ENCODE peak calls at places on chromosome 21, in six cellular contexts. M is GM23338, G is testis, S is hepatocyte, V is MM.1S, X is GM23248. H is an unnamed sample. For H3K27me3 and H3K4me1, the result is how much of the 10 kb centered on the place peaks cover.

GRCh38 chr21:34999397-34999941 is 49.6 kb downstream of the RUNX1 start:
- DNase-seq in V (no peak), M (no peak), G (no peak), X (no peak), S (no peak), H (no peak)

GRCh38 chr21:42807938-42808613 is 71.3 kb downstream of the WDR4 start:
- DNase-seq in G (no peak), S (no peak), M (no peak), V (no peak), X (no peak), H (no peak)

GRCh38 chr21:17560377-17560776 is 47.5 kb downstream of the CXADR start:
- DNase-seq in S (no peak), G (no peak), X (no peak), V (no peak), M (no peak), H (no peak)

GRCh38 chr21:41729701-41730368 is 37.0 kb downstream of the RIPK4 start:
- DNase-seq in V (no peak), X (no peak), M (no peak), S (no peak), G (no peak), H (no peak)

GRCh38 chr21:15003463-15004135 is 61.2 kb downstream of the NRIP1 start:
- DNase-seq in M (peak), X (no peak), S (no peak), G (peak), V (no peak), H (no peak)

GRCh38 chr21:41446571-41446970 is 20.5 kb downstream of the MX1 start:
- DNase-seq in G (no peak), M (no peak), X (no peak), V (no peak), S (no peak), H (no peak)

GRCh38 chr21:27571706-27572105 is 604.8 kb upstream of the ADAMTS5 start:
- DNase-seq in X (peak), V (no peak), G (no peak), S (no peak), M (no peak), H (peak)

GRCh38 chr21:40837456-40837855 is 9.5 kb downstream of the DSCAM start:
- DNase-seq in S (no peak), G (no peak), V (no peak), X (no peak), M (no peak), H (peak)

GRCh38 chr21:22363504-22363903 is 1365.3 kb downstream of the NCAM2 start:
- DNase-seq in M (no peak), X (no peak), S (no peak), V (no peak), G (no peak), H (no peak)

GRCh38 chr21:29656504-29657227 is 283.1 kb downstream of the GRIK1 start:
- DNase-seq in G (no peak), M (no peak), V (no peak), X (peak), S (no peak), H (peak)

GRCh38 chr21:39900491-39900890 is 33.3 kb downstream of the PCP4 start:
- DNase-seq in G (no peak), S (no peak), X (no peak), M (peak), V (no peak), H (no peak)

GRCh38 chr21:43192501-43193081 is 23.8 kb downstream of the CRYAA start:
- DNase-seq in M (no peak), X (no peak), G (peak), V (no peak), S (no peak), H (no peak)

GRCh38 chr21:15289896-15290841 is 225.4 kb upstream of the NRIP1 start:
- DNase-seq in X (peak), V (peak), S (peak), G (peak), M (peak), H (no peak)

GRCh38 chr21:43311303-43311817 is 115.6 kb downstream of the SIK1 start:
- DNase-seq in X (no peak), G (no peak), M (no peak), S (peak), V (peak), H (peak)

GRCh38 chr21:26977741-26978140 is 10.9 kb upstream of the ADAMTS5 start:
- DNase-seq in V (no peak), S (no peak), X (peak), G (no peak), M (no peak), H (no peak)

GRCh38 chr21:34554227-34554626 is 42.2 kb upstream of the KCNE1 start:
- DNase-seq in X (no peak), M (no peak), V (peak), S (no peak), G (no peak), H (no peak)

GRCh38 chr21:28410264-28410663 is 582.4 kb downstream of the LTN1 start:
- DNase-seq in X (no peak), S (no peak), V (no peak), M (no peak), G (no peak), H (no peak)

GRCh38 chr21:31418355-31419001 is 74.4 kb upstream of the TIAM1 start:
- DNase-seq in M (no peak), V (no peak), S (peak), G (no peak), X (no peak), H (no peak)

GRCh38 chr21:21373969-21374368 is 375.8 kb downstream of the NCAM2 start:
- DNase-seq in X (peak), S (no peak), V (no peak), G (no peak), M (no peak), H (no peak)

GRCh38 chr21:38661296-38662223 is 144.2 kb upstream of the ETS2 start:
- DNase-seq in M (peak), G (no peak), S (peak), X (peak), V (no peak), H (no peak)
- H3K27me3 ChIP-seq in M (under half), G (under half), S (half or more), X (half or more), V (under half), H (half or more)

GRCh38 chr21:38821959-38822682 is 16.4 kb downstream of the ETS2 start:
- DNase-seq in X (no peak), V (no peak), S (no peak), G (no peak), M (no peak), H (no peak)
- H3K4me1 ChIP-seq in X (under half), V (under half), S (under half), G (under half), M (under half), H (under half)

DNA sequence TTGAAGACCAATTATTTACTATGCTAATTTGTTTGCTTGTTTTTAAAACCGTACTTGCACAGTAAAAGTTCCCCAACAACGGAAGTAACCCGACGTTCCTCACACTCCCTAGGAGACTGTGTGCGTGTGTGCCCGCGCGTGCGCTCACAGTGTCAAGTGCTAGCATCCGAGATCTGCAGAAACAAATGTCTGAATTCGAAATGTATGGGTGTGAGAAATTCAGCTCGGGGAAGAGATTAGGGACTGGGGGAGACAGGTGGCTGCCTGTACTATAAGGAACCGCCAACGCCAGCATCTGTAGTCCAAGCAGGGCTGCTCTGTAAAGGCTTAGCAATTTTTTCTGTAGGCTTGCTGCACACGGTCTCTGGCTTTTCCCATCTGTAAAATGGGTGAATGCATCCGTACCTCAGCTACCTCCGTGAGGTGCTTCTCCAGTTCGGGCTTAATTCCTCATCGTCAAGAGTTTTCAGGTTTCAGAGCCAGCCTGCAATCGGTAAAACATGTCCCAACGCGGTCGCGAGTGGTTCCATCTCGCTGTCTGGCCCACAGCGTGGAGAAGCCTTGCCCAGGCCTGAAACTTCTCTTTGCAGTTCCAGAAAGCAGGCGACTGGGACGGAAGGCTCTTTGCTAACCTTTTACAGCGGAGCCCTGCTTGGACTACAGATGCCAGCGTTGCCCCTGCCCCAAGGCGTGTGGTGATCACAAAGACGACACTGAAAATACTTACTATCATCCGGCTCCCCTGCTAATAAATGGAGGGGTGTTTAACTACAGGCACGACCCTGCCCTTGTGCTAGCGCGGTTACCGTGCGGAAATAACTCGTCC is 1.2 kb upstream of the OLIG2 start:
- DNase-seq in G (no peak), M (peak), S (no peak), X (no peak), V (no peak), H (no peak)
- H3K27me3 ChIP-seq in G (under half), M (half or more), S (half or more), X (half or more), V (half or more), H (half or more)

GRCh38 chr21:45074818-45075605 is 632 bp downstream of the ADARB1 start:
- DNase-seq in X (peak), V (no peak), S (peak), M (peak), G (peak), H (peak)
- H3K4me1 ChIP-seq in X (under half), V (under half), S (under half), M (under half), G (under half), H (under half)

DNA sequence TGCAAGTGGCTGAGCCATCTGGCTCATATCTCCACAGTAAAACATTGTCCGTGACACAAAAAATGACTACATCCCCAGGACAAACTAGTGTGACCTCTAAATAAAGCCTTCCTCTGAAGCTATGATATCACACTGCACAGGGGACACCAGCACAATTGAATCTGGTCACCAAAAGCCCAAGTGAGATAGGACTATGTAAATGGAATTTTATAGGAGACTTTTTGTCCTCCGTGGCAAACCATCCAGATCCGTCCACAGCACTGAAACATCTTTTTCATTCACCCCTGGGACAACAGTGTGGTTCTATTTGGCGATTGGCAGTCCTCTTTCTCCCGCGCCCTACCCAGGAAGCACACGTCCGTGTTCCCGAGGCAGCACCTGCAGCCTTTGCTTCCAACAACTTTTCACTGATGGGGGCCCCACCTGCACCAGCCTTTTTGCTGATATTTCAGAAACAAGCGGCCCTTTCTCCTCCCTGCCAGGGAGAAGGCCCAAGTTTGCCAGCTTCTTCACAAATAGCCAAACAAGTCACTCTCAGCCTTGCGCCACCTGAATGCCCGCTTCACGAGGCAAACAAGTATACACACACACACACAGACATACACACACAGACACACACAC is 47.4 kb downstream of the OLIG1 start:
- DNase-seq in V (no peak), G (no peak), X (no peak), S (no peak), M (no peak), H (no peak)
- H3K27me3 ChIP-seq in V (under half), G (under half), X (half or more), S (under half), M (under half), H (under half)

DNA sequence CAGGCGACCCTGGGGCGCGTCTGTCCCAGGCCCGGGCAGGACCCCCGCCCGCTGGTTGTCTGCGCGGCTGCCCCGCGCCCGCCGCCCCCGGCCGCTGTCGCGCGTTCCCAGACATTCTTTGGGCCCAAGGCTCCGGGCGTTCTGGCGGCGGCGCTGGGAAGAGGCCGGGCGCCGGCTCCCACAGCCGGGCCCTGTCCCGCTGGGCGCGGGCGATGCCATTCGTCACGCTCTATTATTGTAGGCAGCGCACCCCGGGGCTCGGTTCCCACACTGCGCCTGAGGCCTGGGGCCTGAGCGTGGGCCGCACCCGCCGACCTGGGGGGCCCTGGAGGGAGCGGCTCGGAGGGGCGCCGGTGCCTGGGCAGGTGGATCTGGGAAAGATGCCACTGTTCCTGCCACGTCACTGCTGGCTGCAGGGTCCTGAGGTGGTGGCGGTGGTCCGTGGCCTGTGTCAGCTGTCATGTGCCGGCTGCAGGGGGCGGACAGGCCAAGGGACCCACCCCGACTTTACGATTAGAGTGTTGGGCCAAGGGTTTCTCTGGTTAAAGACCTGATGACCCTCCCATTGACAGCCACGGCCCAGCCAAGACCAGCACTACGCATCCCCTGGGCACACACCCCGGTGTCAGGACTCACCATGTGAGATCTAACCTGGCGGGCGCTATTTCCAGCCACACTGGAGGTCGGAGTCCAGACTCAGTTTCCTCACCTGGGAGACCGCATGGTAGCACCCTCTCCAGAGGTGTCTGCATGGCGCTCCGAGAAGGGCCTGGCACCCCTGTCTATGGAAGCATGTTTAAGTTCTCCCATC is 55.1 kb upstream of the ADARB1 start:
- DNase-seq in V (no peak), X (peak), M (peak), G (no peak), S (no peak), H (no peak)
- H3K4me1 ChIP-seq in V (under half), X (under half), M (under half), G (under half), S (under half), H (under half)

GRCh38 chr21:36545776-36546511 is 66.0 kb upstream of the CLDN14 start:
- DNase-seq in G (peak), X (peak), S (no peak), M (no peak), V (no peak), H (no peak)
- H3K27me3 ChIP-seq in G (under half), X (under half), S (under half), M (under half), V (under half), H (half or more)

H was measured in foreskin keratinocyte.